ENCODE peak calls at places on chromosomes 3 and 15, in seven cellular contexts. I, J, V, Y, C, H and R are unnamed samples.

GRCh38 chr3:119604878-119605277 is 7.2 kb downstream of the PLA1A start:
- DNase-seq in J (no peak), H (no peak), C (no peak), V (no peak), I (no peak), Y (no peak), R (no peak)

GRCh38 chr3:120137548-120137947 is 43.3 kb upstream of the GSK3B start:
- DNase-seq in J (no peak), Y (no peak), I (no peak), V (no peak), H (no peak), C (no peak), R (no peak)

GRCh38 chr3:124671123-124671522 is 59.1 kb upstream of the UMPS start:
- DNase-seq in I (no peak), H (no peak), Y (no peak), V (no peak), C (no peak), J (no peak), R (no peak)

GRCh38 chr15:95799286-95800187 is 531.0 kb upstream of the NR2F2 start:
- DNase-seq in J (peak), V (no peak), C (peak), I (no peak), H (no peak), Y (no peak), R (no peak)

GRCh38 chr3:20343790-20344189 is 157.8 kb upstream of the SGO1 start:
- DNase-seq in V (no peak), I (no peak), J (no peak), H (no peak), Y (no peak), C (no peak), R (no peak)

GRCh38 chr3:183560607-183561006 is 5.1 kb upstream of the KLHL6 start:
- DNase-seq in C (no peak), H (no peak), J (peak), Y (no peak), V (no peak), I (peak), R (no peak)

GRCh38 chr15:26864664-26865191 is 2.1 kb upstream of the GABRA5 start:
- DNase-seq in H (no peak), V (no peak), J (peak), Y (peak), C (no peak), I (peak), R (no peak)

GRCh38 chr15:97998307-97999071 is 38.0 kb downstream of the ARRDC4 start:
- DNase-seq in V (no peak), H (no peak), C (no peak), Y (no peak), I (no peak), J (no peak), R (no peak)

GRCh38 chr15:28886431-28887343 is 913 bp downstream of the APBA2 start:
- DNase-seq in J (no peak), I (peak), V (no peak), Y (no peak), H (no peak), C (no peak), R (no peak)

GRCh38 chr3:184601576-184602405 is 40.2 kb downstream of the EPHB3 start:
- DNase-seq in V (no peak), I (no peak), C (no peak), H (peak), Y (no peak), J (no peak), R (no peak)

GRCh38 chr3:100269410-100270217 is 8.8 kb downstream of the TBC1D23 start:
- DNase-seq in H (no peak), J (peak), Y (no peak), C (no peak), I (no peak), V (no peak), R (no peak)

GRCh38 chr15:83380026-83380425 is 67.1 kb upstream of the SH3GL3 start:
- DNase-seq in V (no peak), Y (no peak), C (no peak), J (no peak), H (no peak), I (no peak), R (peak)

GRCh38 chr15:36599824-36600365 is 20.5 kb downstream of the CDIN1 start:
- DNase-seq in V (no peak), Y (no peak), I (no peak), H (no peak), C (no peak), J (no peak), R (no peak)

GRCh38 chr3:149314807-149315578 is 18.4 kb downstream of the TM4SF18 start:
- DNase-seq in Y (no peak), J (peak), C (peak), V (no peak), H (no peak), I (no peak), R (no peak)

GRCh38 chr3:39146083-39146501 is 7.3 kb downstream of the CSRNP1 start:
- DNase-seq in I (no peak), V (no peak), J (no peak), Y (no peak), H (peak), C (no peak), R (no peak)

GRCh38 chr3:36900474-36901443 is 44.1 kb downstream of the TRANK1 start:
- DNase-seq in H (no peak), C (no peak), V (no peak), Y (no peak), I (no peak), J (no peak), R (no peak)

GRCh38 chr3:187286467-187287059 is 5.0 kb downstream of the MASP1 start:
- DNase-seq in I (no peak), V (no peak), H (no peak), C (peak), Y (no peak), J (no peak), R (no peak)

GRCh38 chr3:1533763-1534162 is 440.9 kb downstream of the CNTN6 start:
- DNase-seq in V (no peak), Y (no peak), J (no peak), I (no peak), C (no peak), H (no peak), R (no peak)

GRCh38 chr3:167649731-167650130 is 4.0 kb downstream of the WDR49 start:
- DNase-seq in H (no peak), V (no peak), C (no peak), J (no peak), I (no peak), Y (no peak), R (no peak)

GRCh38 chr3:109132801-109133473 is 3.6 kb upstream of the C3orf85 start:
- DNase-seq in H (no peak), J (no peak), C (no peak), V (no peak), I (no peak), Y (peak), R (no peak)

GRCh38 chr15:39242345-39242744 is 338.5 kb upstream of the THBS1 start:
- DNase-seq in H (no peak), J (no peak), Y (no peak), C (no peak), I (no peak), V (no peak), R (no peak)

GRCh38 chr3:72520690-72521308 is 327.4 kb downstream of the SHQ1 start:
- DNase-seq in V (no peak), H (no peak), Y (no peak), J (no peak), I (no peak), C (peak), R (no peak)

GRCh38 chr3:37940242-37940908 is 50.2 kb upstream of the VILL start:
- DNase-seq in C (no peak), I (no peak), V (no peak), Y (no peak), H (no peak), J (no peak), R (no peak)

GRCh38 chr3:127420355-127420655 is 132.5 kb upstream of the PRR20G start:
- DNase-seq in H (peak), I (no peak), J (no peak), Y (no peak), C (no peak), V (no peak), R (no peak)

GRCh38 chr3:140298569-140299070 is 363.6 kb downstream of the CLSTN2 start:
- DNase-seq in V (peak), C (no peak), J (no peak), H (no peak), Y (no peak), I (peak), R (no peak)

GRCh38 chr15:74158855-74159650 is 14.5 kb upstream of the ISLR start:
- DNase-seq in C (no peak), J (no peak), I (no peak), H (no peak), V (no peak), Y (no peak), R (no peak)

GRCh38 chr3:38168988-38169363 is 3.6 kb downstream of the OXSR1 start:
- DNase-seq in V (no peak), C (no peak), H (no peak), I (no peak), Y (no peak), J (no peak), R (no peak)

GRCh38 chr3:134074790-134075567 is 45.3 kb upstream of the SLCO2A1 start:
- DNase-seq in Y (no peak), C (no peak), I (no peak), V (no peak), J (peak), H (no peak), R (no peak)

GRCh38 chr3:53243165-53243564 is 12.7 kb downstream of the TKT start:
- DNase-seq in C (no peak), I (peak), H (no peak), Y (no peak), V (no peak), J (peak), R (no peak)

GRCh38 chr3:175940243-175940642 is 1081.1 kb downstream of the NAALADL2 start:
- DNase-seq in V (no peak), C (no peak), H (no peak), I (no peak), Y (no peak), J (no peak), R (no peak)

GRCh38 chr15:33068531-33068990 is 126.0 kb downstream of the FMN1 start:
- DNase-seq in V (no peak), J (no peak), C (peak), Y (peak), H (no peak), I (peak), R (no peak)

GRCh38 chr3:180036678-180037455 is at the start of gene PEX5L:
- DNase-seq in H (no peak), C (peak), J (peak), I (peak), Y (peak), V (peak), R (peak)

GRCh38 chr3:21506061-21506460 is 244.9 kb downstream of the ZNF385D start:
- DNase-seq in I (no peak), H (no peak), V (no peak), J (no peak), Y (no peak), C (no peak), R (no peak)

GRCh38 chr15:101242160-101242998 is 9.5 kb downstream of the CHSY1 start:
- DNase-seq in I (no peak), C (no peak), J (no peak), H (no peak), V (no peak), Y (no peak), R (no peak)

GRCh38 chr3:127632441-127632840 is 3.5 kb downstream of the PODXL2 start:
- DNase-seq in Y (no peak), I (no peak), V (no peak), J (peak), H (no peak), C (no peak), R (no peak)

GRCh38 chr3:180804871-180805430 is 107.5 kb upstream of the FXR1 start:
- DNase-seq in C (peak), H (no peak), I (peak), V (peak), Y (no peak), J (peak), R (no peak)

GRCh38 chr3:136750922-136751258 is 1.3 kb downstream of the STAG1 start:
- DNase-seq in Y (no peak), I (no peak), J (no peak), V (no peak), H (no peak), C (no peak), R (no peak)

GRCh38 chr15:82968066-82968465 is 15.5 kb upstream of the HOMER2 start:
- DNase-seq in I (no peak), J (no peak), Y (no peak), H (no peak), C (no peak), V (no peak), R (no peak)

GRCh38 chr3:194604126-194604525 is 29.1 kb downstream of the TMEM44 start:
- DNase-seq in H (no peak), V (no peak), C (no peak), J (no peak), I (no peak), Y (no peak), R (no peak)

GRCh38 chr3:194606941-194607340 is 26.3 kb downstream of the TMEM44 start:
- DNase-seq in V (no peak), Y (no peak), C (no peak), J (no peak), H (no peak), I (no peak), R (no peak)

GRCh38 chr3:194602580-194603300 is 30.5 kb downstream of the TMEM44 start:
- DNase-seq in Y (no peak), C (no peak), I (no peak), V (no peak), J (no peak), H (no peak), R (no peak)

GRCh38 chr3:194606163-194606562 is 27.1 kb downstream of the TMEM44 start:
- DNase-seq in I (no peak), Y (no peak), V (no peak), H (no peak), C (no peak), J (no peak), R (no peak)

GRCh38 chr3:194604837-194605236 is 28.4 kb downstream of the TMEM44 start:
- DNase-seq in I (no peak), J (no peak), H (no peak), Y (no peak), V (no peak), C (no peak), R (no peak)
- TF ChIP-seq CTCF in I (peak), J (peak), H (no peak), Y (no peak), V (no peak), C (peak), R (peak)

DNA sequence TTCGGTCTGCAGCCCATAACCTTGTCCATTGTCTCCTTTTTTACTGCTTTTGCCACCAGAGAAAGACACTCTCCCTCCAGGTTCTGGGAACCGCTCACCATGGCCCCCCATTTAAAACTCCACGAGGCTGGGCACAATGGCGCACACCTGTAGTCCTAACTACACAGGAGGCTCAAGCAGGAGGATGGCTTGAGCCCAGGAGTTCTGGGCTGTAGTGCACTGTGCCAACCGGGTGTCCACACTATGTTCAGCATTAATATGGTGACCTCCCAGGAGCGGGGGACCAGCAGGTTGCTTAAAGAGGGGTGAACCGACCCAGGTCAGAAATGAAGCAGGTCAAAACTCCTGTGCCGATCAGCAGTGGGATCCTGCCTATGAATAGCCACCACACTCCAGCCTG is 28.0 kb upstream of the IDH2 start:
- DNase-seq in J (no peak), C (no peak), H (peak), I (no peak), V (no peak), Y (no peak), R (no peak)
- TF ChIP-seq POLR2AphosphoS5 in J (no peak), C (no peak), H (no peak), I (no peak), V (no peak), Y (no peak), R (no peak)

GRCh38 chr3:105366302-105367062 is at the start of gene ALCAM:
- DNase-seq in C (peak), J (peak), Y (peak), I (peak), V (peak), H (peak), R (peak)

GRCh38 chr3:105365171-105365535 is 1.6 kb upstream of the ALCAM start:
- DNase-seq in J (no peak), V (no peak), I (peak), C (no peak), Y (no peak), H (no peak), R (no peak)

GRCh38 chr3:105367063-105367405 is 325 bp downstream of the ALCAM start:
- DNase-seq in V (no peak), Y (peak), H (peak), I (peak), J (no peak), C (no peak), R (peak)

GRCh38 chr3:105364113-105364512 is 2.6 kb upstream of the ALCAM start:
- DNase-seq in H (no peak), I (no peak), V (no peak), Y (no peak), C (no peak), J (peak), R (no peak)

GRCh38 chr3:105365536-105366301 is 990 bp upstream of the ALCAM start:
- DNase-seq in V (no peak), I (peak), C (no peak), J (no peak), H (peak), Y (peak), R (peak)
- TF ChIP-seq CTCF in V (no peak), I (no peak), C (no peak), J (no peak), H (no peak), Y (no peak), R (no peak)

GRCh38 chr3:110900583-110900982 is 171.0 kb upstream of the NECTIN3 start:
- DNase-seq in V (no peak), I (no peak), H (no peak), C (no peak), J (no peak), Y (no peak), R (no peak)
- TF ChIP-seq POLR2AphosphoS5 in V (no peak), I (no peak), H (no peak), C (no peak), J (no peak), Y (no peak), R (no peak)

GRCh38 chr3:18843188-18843587 is 305.1 kb upstream of the KCNH8 start:
- DNase-seq in V (no peak), H (no peak), C (no peak), I (no peak), J (no peak), Y (no peak), R (no peak)

GRCh38 chr3:18843930-18844329 is 304.4 kb upstream of the KCNH8 start:
- DNase-seq in J (no peak), I (no peak), C (no peak), V (no peak), H (no peak), Y (no peak), R (no peak)

GRCh38 chr3:18853269-18853668 is 295.0 kb upstream of the KCNH8 start:
- DNase-seq in Y (no peak), V (no peak), I (no peak), J (no peak), C (no peak), H (no peak), R (no peak)

DNA sequence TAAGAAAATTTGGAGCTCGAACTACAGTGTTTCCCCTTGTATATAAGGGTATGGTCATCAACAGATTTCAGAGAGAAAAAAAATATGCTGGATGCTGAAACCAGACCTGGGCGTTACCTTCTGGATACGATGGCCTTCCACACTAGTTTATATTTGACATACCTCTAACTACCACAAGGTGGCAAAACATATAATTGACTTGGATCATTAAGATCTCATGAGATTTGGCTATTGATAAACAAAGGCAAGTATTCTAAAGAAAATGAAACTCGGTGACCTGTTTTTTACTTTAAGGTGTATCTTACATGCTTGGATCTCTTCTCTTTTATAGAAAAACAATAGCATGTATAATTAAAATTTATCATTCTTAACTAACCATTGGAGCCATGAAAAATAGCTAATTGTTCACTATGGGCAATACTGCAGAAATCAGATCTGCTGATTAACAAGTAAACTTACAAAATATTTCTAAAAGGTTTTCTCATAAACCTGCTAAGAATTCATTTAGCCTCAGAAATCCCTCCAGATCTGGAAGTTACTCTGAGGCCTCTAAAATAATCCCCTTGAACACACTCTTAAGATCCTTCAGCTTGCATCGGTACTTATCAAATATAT is 300.6 kb upstream of the KCNH8 start:
- DNase-seq in H (no peak), C (peak), J (no peak), Y (no peak), I (peak), V (no peak), R (no peak)
- TF ChIP-seq CTCF in H (peak), C (peak), J (no peak), Y (no peak), I (peak), V (no peak), R (no peak)

GRCh38 chr3:152444029-152444641 is 175.4 kb downstream of the MBNL1 start:
- DNase-seq in Y (no peak), C (peak), H (no peak), I (peak), J (peak), V (no peak), R (no peak)
- TF ChIP-seq POLR2AphosphoS5 in Y (no peak), C (no peak), H (no peak), I (no peak), J (no peak), V (no peak), R (no peak)

GRCh38 chr15:44265757-44266156 is 22.8 kb upstream of the GOLM2 start:
- DNase-seq in Y (no peak), H (no peak), V (no peak), C (no peak), I (no peak), J (no peak), R (no peak)
- TF ChIP-seq CTCF in Y (no peak), H (no peak), V (no peak), C (peak), I (no peak), J (no peak), R (no peak)

GRCh38 chr3:50444782-50445181 is 58.7 kb downstream of the CACNA2D2 start:
- DNase-seq in J (no peak), Y (no peak), I (no peak), C (no peak), H (no peak), V (no peak), R (no peak)

GRCh38 chr3:50445919-50446318 is 57.5 kb downstream of the CACNA2D2 start:
- DNase-seq in H (no peak), J (no peak), I (no peak), Y (peak), C (peak), V (no peak), R (no peak)

GRCh38 chr3:50448752-50449539 is 54.5 kb downstream of the CACNA2D2 start:
- DNase-seq in Y (no peak), I (no peak), J (no peak), C (no peak), V (no peak), H (no peak), R (no peak)

GRCh38 chr3:50450135-50450911 is 53.1 kb downstream of the CACNA2D2 start:
- DNase-seq in C (peak), Y (peak), I (peak), V (no peak), J (peak), H (peak), R (peak)

GRCh38 chr3:50447290-50447840 is 56.1 kb downstream of the CACNA2D2 start:
- DNase-seq in Y (peak), I (no peak), C (no peak), J (no peak), V (no peak), H (no peak), R (no peak)
- TF ChIP-seq POLR2AphosphoS5 in Y (no peak), I (no peak), C (no peak), J (no peak), V (no peak), H (no peak), R (no peak)

GRCh38 chr15:79322306-79322705 is 11.4 kb downstream of the TMED3 start:
- DNase-seq in V (no peak), Y (no peak), C (no peak), H (no peak), J (no peak), I (no peak), R (no peak)
- TF ChIP-seq CTCF in V (no peak), Y (no peak), C (no peak), H (no peak), J (no peak), I (no peak), R (no peak)